ENCODE peak calls at places on chromosomes 6 and 20, in seven cellular contexts. U, C, J, R, N, W and A are unnamed samples.

GRCh38 chr6:13024616-13025015 is 303.7 kb downstream of the TBC1D7 start:
- DNase-seq in U (no peak), C (no peak), J (no peak), R (no peak), N (no peak), W (no peak), A (no peak)

GRCh38 chr6:160030103-160030502 is 61.2 kb downstream of the IGF2R start:
- DNase-seq in U (peak), C (no peak), J (peak), R (peak), N (no peak), W (no peak), A (no peak)

GRCh38 chr20:18091624-18092023 is 33.9 kb upstream of the OVOL2 start:
- DNase-seq in U (no peak), C (no peak), J (no peak), R (no peak), N (no peak), W (no peak), A (no peak)

GRCh38 chr6:85389180-85389797 is 60.6 kb upstream of the NT5E start:
- DNase-seq in U (no peak), C (no peak), J (no peak), R (no peak), N (no peak), W (peak), A (no peak)

GRCh38 chr6:160798625-160799024 is 96.6 kb downstream of the PLG start:
- DNase-seq in U (no peak), C (no peak), J (no peak), R (no peak), N (no peak), W (no peak), A (no peak)

GRCh38 chr6:158938811-158939254 is 61.2 kb downstream of the RSPH3 start:
- DNase-seq in U (peak), C (no peak), J (no peak), R (no peak), N (no peak), W (peak), A (no peak)

GRCh38 chr6:116682334-116682712 is 1.3 kb downstream of the KPNA5 start:
- DNase-seq in U (no peak), C (no peak), J (no peak), R (peak), N (no peak), W (no peak), A (peak)

GRCh38 chr6:98984102-98984501 is 36.4 kb upstream of the FBXL4 start:
- DNase-seq in U (no peak), C (no peak), J (no peak), R (no peak), N (no peak), W (no peak), A (no peak)

GRCh38 chr20:58649288-58650180 is 1.5 kb upstream of the STX16 start:
- DNase-seq in U (no peak), C (no peak), J (no peak), R (no peak), N (peak), W (peak), A (peak)

GRCh38 chr20:13613917-13614316 is 24.8 kb downstream of the TASP1 start:
- DNase-seq in U (no peak), C (no peak), J (no peak), R (no peak), N (no peak), W (no peak), A (no peak)

GRCh38 chr20:16003310-16003709 is 569.9 kb downstream of the KIF16B start:
- DNase-seq in U (no peak), C (no peak), J (no peak), R (no peak), N (no peak), W (no peak), A (no peak)

GRCh38 chr6:78770766-78771165 is 96.6 kb upstream of the IRAK1BP1 start:
- DNase-seq in U (no peak), C (no peak), J (no peak), R (no peak), N (no peak), W (no peak), A (no peak)

GRCh38 chr6:43669050-43669921 is 18.3 kb downstream of the MRPS18A start:
- DNase-seq in U (no peak), C (no peak), J (no peak), R (peak), N (no peak), W (no peak), A (no peak)

GRCh38 chr6:297571-298232 is 5.4 kb downstream of the DUSP22 start:
- DNase-seq in U (no peak), C (no peak), J (no peak), R (no peak), N (no peak), W (no peak), A (no peak)

GRCh38 chr20:47761478-47762047 is 23.7 kb downstream of the SULF2 start:
- DNase-seq in U (no peak), C (no peak), J (no peak), R (no peak), N (no peak), W (no peak), A (no peak)

GRCh38 chr20:20466341-20466879 is 98.5 kb downstream of the INSM1 start:
- DNase-seq in U (no peak), C (no peak), J (no peak), R (no peak), N (no peak), W (no peak), A (no peak)

GRCh38 chr6:170178561-170179477 is 112.1 kb downstream of the DLL1 start:
- DNase-seq in U (no peak), C (no peak), J (no peak), R (peak), N (peak), W (peak), A (no peak)

GRCh38 chr6:85600713-85601313 is 7.2 kb upstream of the SNX14 start:
- DNase-seq in U (no peak), C (no peak), J (no peak), R (no peak), N (no peak), W (no peak), A (peak)

GRCh38 chr20:57093766-57094165 is 172.7 kb downstream of the BMP7 start:
- DNase-seq in U (no peak), C (no peak), J (no peak), R (no peak), N (peak), W (no peak), A (no peak)

GRCh38 chr20:10795286-10796026 is 121.7 kb upstream of the JAG1 start:
- DNase-seq in U (no peak), C (no peak), J (no peak), R (no peak), N (no peak), W (no peak), A (no peak)

GRCh38 chr6:5637714-5638113 is 369.0 kb downstream of the NRN1 start:
- DNase-seq in U (no peak), C (no peak), J (no peak), R (no peak), N (no peak), W (no peak), A (no peak)

DNA sequence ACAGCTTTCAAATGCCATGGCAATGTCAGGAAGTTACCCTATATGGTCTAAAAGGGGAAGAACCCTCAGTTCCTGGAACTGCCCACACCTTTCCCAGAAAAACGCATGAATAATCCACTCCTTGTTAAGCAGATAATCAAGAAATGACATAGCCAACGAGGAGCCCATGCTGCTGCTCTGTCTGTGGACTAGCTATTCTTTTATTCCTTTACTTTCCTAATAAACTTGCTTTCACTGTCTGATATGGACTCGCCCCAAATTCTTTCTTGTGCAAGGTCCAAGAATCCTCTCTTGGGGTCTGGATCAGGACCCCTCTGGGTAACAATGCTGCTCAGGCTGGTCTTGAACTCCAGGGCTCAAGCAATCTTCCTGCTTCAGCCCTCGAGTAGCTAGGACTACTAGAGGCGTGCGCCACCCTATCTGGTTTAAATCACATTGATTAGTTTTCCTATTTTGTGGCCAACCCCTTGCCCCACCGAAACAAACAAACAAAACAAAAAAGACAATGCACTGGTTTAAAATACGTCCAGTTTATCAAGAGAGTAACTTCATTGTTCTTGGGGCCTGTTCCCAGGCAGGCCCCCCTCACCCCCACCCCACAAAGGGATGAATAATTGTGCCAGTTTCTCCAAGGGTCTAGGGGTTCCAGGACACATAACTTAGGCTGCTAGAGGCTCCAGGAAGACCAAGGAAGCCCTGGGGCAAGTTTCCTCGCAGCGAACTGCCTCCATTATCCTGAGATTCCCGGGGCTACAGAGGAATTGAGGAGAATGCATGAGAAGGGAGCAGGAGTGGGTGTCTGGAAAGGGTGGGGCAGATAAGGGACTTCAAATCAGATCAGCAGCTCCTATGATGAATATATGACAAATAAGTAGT is 10.1 kb upstream of the AKAP12 start:
- DNase-seq in U (no peak), C (no peak), J (no peak), R (no peak), N (no peak), W (no peak), A (peak)
- TF ChIP-seq POLR2A in U (no peak), C (no peak), J (no peak), R (no peak), N (no peak), W (no peak), A (peak)

GRCh38 chr6:28488916-28489365 is 26.7 kb downstream of the GPX6 start:
- DNase-seq in U (peak), C (no peak), J (no peak), R (peak), N (no peak), W (no peak), A (peak)

GRCh38 chr6:28491984-28492317 is 23.6 kb downstream of the GPX6 start:
- DNase-seq in U (no peak), C (no peak), J (no peak), R (no peak), N (no peak), W (no peak), A (no peak)

GRCh38 chr6:28486988-28487742 is 28.4 kb downstream of the GPX6 start:
- DNase-seq in U (no peak), C (no peak), J (no peak), R (no peak), N (no peak), W (no peak), A (no peak)

GRCh38 chr6:28490191-28490890 is 25.3 kb downstream of the GPX6 start:
- DNase-seq in U (no peak), C (no peak), J (no peak), R (peak), N (no peak), W (no peak), A (peak)

DNA sequence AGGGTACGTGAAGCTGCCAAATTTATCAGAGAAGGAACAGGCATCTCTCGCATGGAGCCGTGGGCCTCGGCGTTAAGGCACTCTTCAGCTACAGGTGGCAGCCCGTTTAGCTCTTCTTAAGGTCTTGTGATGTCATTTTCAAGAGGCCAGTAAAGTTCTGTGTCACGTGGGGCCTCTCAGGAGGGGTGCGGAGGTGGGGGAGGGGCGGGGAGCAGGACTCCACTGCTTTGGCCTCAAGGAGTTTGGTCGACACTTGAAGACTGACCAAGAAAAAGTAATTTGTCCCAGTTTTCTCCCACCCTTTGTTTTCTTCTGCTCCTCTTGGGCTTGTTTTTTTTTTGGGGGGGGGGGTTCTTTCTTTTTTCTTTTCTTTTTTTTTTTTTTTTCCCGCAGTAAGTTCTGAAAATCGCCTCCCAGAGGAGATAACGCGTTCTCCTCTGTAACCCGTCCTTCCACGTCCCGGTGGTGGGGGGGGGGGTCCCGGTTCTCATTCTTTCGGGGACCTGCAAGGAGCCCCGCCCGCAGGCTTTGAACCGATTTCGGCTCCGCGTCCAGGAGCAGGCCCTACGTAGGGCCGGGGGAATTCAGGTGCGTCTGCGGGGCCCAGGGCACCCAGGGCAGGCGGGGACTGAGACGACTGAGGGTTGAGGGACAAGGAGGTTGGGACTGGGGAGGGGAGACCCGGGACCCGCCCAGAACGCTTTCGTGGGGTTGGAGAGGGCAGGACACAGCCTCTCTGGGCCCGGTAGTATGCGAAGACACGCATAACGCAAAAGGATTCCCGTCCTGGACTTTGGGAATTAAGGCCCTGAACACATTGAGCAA is 26.0 kb downstream of the GPX6 start:
- DNase-seq in U (peak), C (no peak), J (peak), R (peak), N (no peak), W (no peak), A (peak)
- TF ChIP-seq POLR2A in U (peak), C (no peak), J (peak), R (no peak), N (no peak), W (no peak), A (no peak)

GRCh38 chr20:35709269-35709668 is 10.1 kb downstream of the ROMO1 start:
- DNase-seq in U (no peak), C (no peak), J (no peak), R (no peak), N (no peak), W (no peak), A (no peak)
- TF ChIP-seq POLR2A in U (no peak), C (no peak), J (no peak), R (no peak), N (no peak), W (no peak), A (no peak)

DNA sequence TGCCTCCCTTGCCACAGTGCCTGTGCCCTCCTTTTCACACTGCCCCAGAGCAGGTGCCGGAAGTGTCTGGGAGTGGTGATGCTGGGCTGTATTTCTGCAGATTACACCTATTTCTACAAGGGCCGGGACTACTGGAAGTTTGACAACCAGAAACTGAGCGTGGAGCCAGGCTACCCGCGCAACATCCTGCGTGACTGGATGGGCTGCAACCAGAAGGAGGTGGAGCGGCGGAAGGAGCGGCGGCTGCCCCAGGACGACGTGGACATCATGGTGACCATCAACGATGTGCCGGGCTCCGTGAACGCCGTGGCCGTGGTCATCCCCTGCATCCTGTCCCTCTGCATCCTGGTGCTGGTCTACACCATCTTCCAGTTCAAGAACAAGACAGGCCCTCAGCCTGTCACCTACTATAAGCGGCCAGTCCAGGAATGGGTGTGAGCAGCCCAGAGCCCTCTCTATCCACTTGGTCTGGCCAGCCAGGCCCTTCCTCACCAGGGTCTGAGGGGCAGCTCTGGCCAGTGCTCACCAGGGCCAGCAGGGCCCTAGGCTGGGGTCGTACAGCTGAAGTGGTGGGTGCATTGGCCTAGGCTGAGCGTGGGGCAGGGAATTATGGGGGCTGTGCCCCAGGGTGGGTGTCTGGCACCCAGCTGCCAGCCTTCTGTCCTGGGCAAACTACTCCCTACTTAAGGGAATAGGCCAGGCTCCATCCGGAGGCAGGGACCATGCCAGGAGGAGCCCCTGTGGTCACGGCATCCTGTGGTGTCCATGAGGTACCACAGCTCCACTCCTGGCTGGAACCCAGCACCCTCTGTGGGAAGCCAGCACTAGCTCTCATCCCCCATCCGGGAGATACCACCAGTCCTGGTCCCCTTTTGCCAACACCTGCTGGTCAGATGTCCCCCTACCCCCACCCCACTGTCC is 3.5 kb downstream of the MMP24OS start:
- DNase-seq in U (no peak), C (no peak), J (no peak), R (no peak), N (no peak), W (no peak), A (no peak)
- TF ChIP-seq POLR2A in U (peak), C (no peak), J (no peak), R (no peak), N (no peak), W (no peak), A (no peak)

GRCh38 chr20:31392836-31393235 is 2.4 kb upstream of the DEFB119 start:
- DNase-seq in U (no peak), C (no peak), J (no peak), R (no peak), N (no peak), W (no peak), A (no peak)

GRCh38 chr20:31390490-31390889 is at the start of gene DEFB119:
- DNase-seq in U (no peak), C (no peak), J (no peak), R (no peak), N (no peak), W (no peak), A (no peak)

DNA sequence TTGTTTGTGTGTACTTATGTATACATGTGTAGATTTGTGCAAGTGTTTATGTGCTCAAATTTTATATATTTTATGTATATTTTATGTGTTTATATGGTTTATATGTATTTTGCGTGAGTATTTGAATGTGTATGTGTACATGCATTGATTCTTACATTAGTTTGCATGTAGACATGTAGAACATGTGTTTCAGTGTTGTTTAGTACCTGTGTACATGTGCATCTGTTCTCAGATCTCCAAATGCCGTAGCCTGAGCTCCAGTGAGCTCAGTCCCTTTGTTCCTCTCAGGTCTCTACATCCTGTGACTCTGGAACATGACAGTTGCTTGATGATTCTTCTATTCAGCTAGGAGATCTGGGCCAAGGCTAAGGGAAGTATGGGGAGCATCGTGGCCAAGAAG is 4.5 kb upstream of the DEFB119 start:
- DNase-seq in U (no peak), C (no peak), J (no peak), R (no peak), N (no peak), W (no peak), A (no peak)
- TF ChIP-seq POLR2A in U (no peak), C (no peak), J (no peak), R (no peak), N (no peak), W (no peak), A (no peak)

GRCh38 chr6:110180228-110181008 is at the start of gene CDC40:
- DNase-seq in U (no peak), C (no peak), J (peak), R (peak), N (peak), W (peak), A (peak)

GRCh38 chr6:110181131-110182027 is 1.2 kb downstream of the CDC40 start:
- DNase-seq in U (no peak), C (no peak), J (no peak), R (no peak), N (no peak), W (no peak), A (peak)

GRCh38 chr6:110178626-110179405 is 654 bp downstream of the WASF1 start:
- DNase-seq in U (peak), C (no peak), J (no peak), R (peak), N (peak), W (peak), A (peak)

GRCh38 chr6:110183292-110183691 is 3.1 kb downstream of the CDC40 start:
- DNase-seq in U (no peak), C (no peak), J (no peak), R (no peak), N (no peak), W (no peak), A (no peak)

GRCh38 chr6:110179406-110180227 is at the start of gene WASF1:
- DNase-seq in U (peak), C (peak), J (peak), R (peak), N (peak), W (peak), A (peak)
- TF ChIP-seq POLR2A in U (peak), C (no peak), J (peak), R (no peak), N (no peak), W (no peak), A (no peak)